ENCODE peak calls at places on chromosomes 5 and 9, in six cellular contexts. One of them, this sample, is unnamed.
A peak's percentile ranks its signal among the peaks of the same experiment; 100 is the strongest.

GRCh38 chr9:106785200-106785599 is 77.8 kb upstream of the ZNF462 start:
- DNase-seq in A549: no peak
- DNase-seq in stomach: no peak
- DNase-seq in endothelial cell of umbilical vein: no peak
- DNase-seq in IMR-90: no peak
- DNase-seq in tibial nerve: no peak
- DNase-seq in this sample: no peak

GRCh38 chr9:110864011-110864410 is 174.3 kb downstream of the LPAR1 start:
- DNase-seq in tibial nerve: no peak
- DNase-seq in stomach: no peak
- DNase-seq in IMR-90: no peak
- DNase-seq in A549: no peak
- DNase-seq in endothelial cell of umbilical vein: no peak
- DNase-seq in this sample: no peak

GRCh38 chr5:135238622-135239460 is 160.2 kb downstream of the MACROH2A1 start:
- DNase-seq in tibial nerve: no peak
- DNase-seq in IMR-90: no peak
- DNase-seq in endothelial cell of umbilical vein: no peak
- DNase-seq in stomach: peak; percentile 20
- DNase-seq in A549: no peak
- DNase-seq in this sample: peak; percentile 49

GRCh38 chr5:181058786-181059296 is 18.8 kb downstream of the BTNL9 start:
- DNase-seq in A549: no peak
- DNase-seq in IMR-90: no peak
- DNase-seq in endothelial cell of umbilical vein: no peak
- DNase-seq in stomach: no peak
- DNase-seq in tibial nerve: no peak
- DNase-seq in this sample: no peak

GRCh38 chr5:170757669-170758068 is 25.9 kb upstream of the GABRP start:
- DNase-seq in stomach: no peak
- DNase-seq in A549: no peak
- DNase-seq in IMR-90: no peak
- DNase-seq in tibial nerve: no peak
- DNase-seq in endothelial cell of umbilical vein: no peak
- DNase-seq in this sample: no peak

GRCh38 chr5:126370796-126371718 is 52.2 kb upstream of the GRAMD2B start:
- DNase-seq in tibial nerve: no peak
- DNase-seq in IMR-90: peak; percentile 78
- DNase-seq in A549: peak; percentile 35
- DNase-seq in endothelial cell of umbilical vein: no peak
- DNase-seq in stomach: peak; percentile 40
- DNase-seq in this sample: no peak

GRCh38 chr5:115838885-115839518 is 2.4 kb downstream of the ATG12 start:
- DNase-seq in tibial nerve: no peak
- DNase-seq in IMR-90: peak; percentile 53
- DNase-seq in endothelial cell of umbilical vein: peak; percentile 57
- DNase-seq in stomach: no peak
- DNase-seq in A549: peak; percentile 53
- DNase-seq in this sample: peak; percentile 77

GRCh38 chr5:140266471-140267200 is 36.3 kb downstream of the PFDN1 start:
- DNase-seq in stomach: no peak
- DNase-seq in IMR-90: no peak
- DNase-seq in A549: no peak
- DNase-seq in tibial nerve: no peak
- DNase-seq in endothelial cell of umbilical vein: no peak
- DNase-seq in this sample: no peak

GRCh38 chr5:83322273-83322924 is 149.1 kb upstream of the VCAN start:
- DNase-seq in tibial nerve: no peak
- DNase-seq in stomach: no peak
- DNase-seq in IMR-90: no peak
- DNase-seq in endothelial cell of umbilical vein: no peak
- DNase-seq in A549: no peak
- DNase-seq in this sample: no peak

GRCh38 chr9:124473310-124473709 is 23.1 kb downstream of the ADGRD2 start:
- DNase-seq in IMR-90: peak; percentile 14
- DNase-seq in A549: no peak
- DNase-seq in tibial nerve: no peak
- DNase-seq in stomach: no peak
- DNase-seq in endothelial cell of umbilical vein: no peak
- DNase-seq in this sample: no peak

GRCh38 chr9:114351932-114352331 is 22.3 kb downstream of the ORM2 start:
- DNase-seq in A549: no peak
- DNase-seq in endothelial cell of umbilical vein: no peak
- DNase-seq in IMR-90: no peak
- DNase-seq in stomach: no peak
- DNase-seq in tibial nerve: no peak
- DNase-seq in this sample: peak; percentile 58

GRCh38 chr5:143413964-143414669 is 10.6 kb upstream of the NR3C1 start:
- DNase-seq in IMR-90: no peak
- DNase-seq in stomach: no peak
- DNase-seq in endothelial cell of umbilical vein: no peak
- DNase-seq in tibial nerve: no peak
- DNase-seq in A549: no peak
- DNase-seq in this sample: no peak

GRCh38 chr5:148956632-148957385 is 106.1 kb downstream of the SH3TC2 start:
- DNase-seq in endothelial cell of umbilical vein: no peak
- DNase-seq in IMR-90: peak; percentile 49
- DNase-seq in tibial nerve: no peak
- DNase-seq in A549: no peak
- DNase-seq in stomach: peak; percentile 57
- DNase-seq in this sample: no peak

GRCh38 chr5:179251276-179251969 is 93.8 kb downstream of the ADAMTS2 start:
- DNase-seq in IMR-90: no peak
- DNase-seq in endothelial cell of umbilical vein: no peak
- DNase-seq in stomach: no peak
- DNase-seq in tibial nerve: no peak
- DNase-seq in A549: no peak
- DNase-seq in this sample: peak; percentile 37

GRCh38 chr9:89911721-89912604 is 307.2 kb downstream of the GADD45G start:
- DNase-seq in A549: no peak
- DNase-seq in IMR-90: peak; percentile 7
- DNase-seq in stomach: no peak
- DNase-seq in endothelial cell of umbilical vein: no peak
- DNase-seq in tibial nerve: no peak
- DNase-seq in this sample: no peak

GRCh38 chr5:136084698-136085097 is 47.9 kb upstream of the SMAD5 start:
- DNase-seq in IMR-90: no peak
- DNase-seq in tibial nerve: no peak
- DNase-seq in endothelial cell of umbilical vein: no peak
- DNase-seq in A549: no peak
- DNase-seq in stomach: peak; percentile 81
- DNase-seq in this sample: no peak

GRCh38 chr9:100670719-100671118 is 92.8 kb downstream of the CAVIN4 start:
- DNase-seq in stomach: no peak
- DNase-seq in A549: no peak
- DNase-seq in endothelial cell of umbilical vein: no peak
- DNase-seq in tibial nerve: no peak
- DNase-seq in IMR-90: no peak
- DNase-seq in this sample: no peak

GRCh38 chr9:33185406-33185805 is 18.3 kb upstream of the B4GALT1 start:
- DNase-seq in endothelial cell of umbilical vein: no peak
- DNase-seq in A549: no peak
- DNase-seq in IMR-90: no peak
- DNase-seq in tibial nerve: no peak
- DNase-seq in stomach: no peak
- DNase-seq in this sample: no peak

GRCh38 chr9:33186457-33187168 is 19.5 kb upstream of the B4GALT1 start:
- DNase-seq in endothelial cell of umbilical vein: peak; percentile 26
- DNase-seq in A549: no peak
- DNase-seq in IMR-90: peak; percentile 67
- DNase-seq in stomach: peak; percentile 68
- DNase-seq in tibial nerve: no peak
- DNase-seq in this sample: no peak

GRCh38 chr9:33189331-33189731 is 22.2 kb upstream of the B4GALT1 start:
- DNase-seq in tibial nerve: no peak
- DNase-seq in A549: no peak
- DNase-seq in endothelial cell of umbilical vein: no peak
- DNase-seq in IMR-90: no peak
- DNase-seq in stomach: no peak
- DNase-seq in this sample: no peak

GRCh38 chr9:33185858-33186257 is 18.7 kb upstream of the B4GALT1 start:
- DNase-seq in stomach: peak; percentile 74
- DNase-seq in A549: no peak
- DNase-seq in IMR-90: no peak
- DNase-seq in tibial nerve: no peak
- DNase-seq in endothelial cell of umbilical vein: no peak
- DNase-seq in this sample: no peak

DNA sequence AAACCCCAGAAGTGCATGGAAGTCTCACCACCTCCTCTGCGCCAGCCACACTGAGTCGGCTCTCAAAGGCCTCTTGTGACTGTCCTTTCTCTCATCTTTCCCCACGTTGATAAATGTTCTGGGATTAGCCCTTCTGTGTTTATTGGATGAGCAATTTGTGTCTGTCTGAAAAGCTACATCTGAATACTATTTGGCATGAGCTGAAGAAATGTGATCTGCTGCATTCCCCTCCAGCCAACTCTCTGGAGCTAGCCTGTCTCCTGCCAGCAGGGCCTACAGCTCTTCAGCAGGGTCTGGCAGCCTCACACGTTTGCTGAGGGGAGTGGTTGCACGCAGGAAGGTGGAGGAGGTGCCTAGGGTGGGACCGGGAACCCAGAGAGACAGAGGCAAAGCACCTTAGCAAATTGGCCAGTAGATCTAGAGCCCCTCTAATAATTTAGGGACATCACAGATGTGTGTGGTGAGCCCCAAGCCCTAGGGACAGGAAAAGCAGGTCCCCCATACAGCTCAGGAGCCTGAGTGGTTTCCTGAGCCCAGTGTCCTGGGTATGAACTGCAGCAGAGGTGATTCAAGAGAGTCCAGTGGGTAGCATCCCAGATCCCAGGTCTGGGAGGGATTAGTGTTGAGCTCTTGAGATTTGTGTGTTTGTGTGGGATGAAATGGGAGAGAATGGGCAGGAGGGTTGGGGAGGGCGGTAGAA is 20.5 kb upstream of the B4GALT1 start:
- DNase-seq in tibial nerve: no peak
- DNase-seq in endothelial cell of umbilical vein: no peak
- DNase-seq in IMR-90: peak; percentile 79
- DNase-seq in A549: no peak
- DNase-seq in stomach: no peak
- DNase-seq in this sample: no peak
- H3K27ac ChIP-seq in tibial nerve: no peak overlapping the region
- H3K27ac ChIP-seq in endothelial cell of umbilical vein: no peak overlapping the region
- H3K27ac ChIP-seq in IMR-90: peak overlapping the region; percentile 25
- H3K27ac ChIP-seq in A549: no peak overlapping the region
- H3K27ac ChIP-seq in stomach: peak overlapping the region; percentile 86
- H3K27ac ChIP-seq in this sample: no peak overlapping the region

GRCh38 chr5:173733831-173734491 is 117.5 kb upstream of the BOD1 start:
- DNase-seq in stomach: no peak
- DNase-seq in A549: no peak
- DNase-seq in tibial nerve: no peak
- DNase-seq in endothelial cell of umbilical vein: no peak
- DNase-seq in IMR-90: no peak
- DNase-seq in this sample: peak; percentile 82
- TF ChIP-seq CTCF in stomach: no peak
- TF ChIP-seq CTCF in A549: no peak
- TF ChIP-seq CTCF in tibial nerve: no peak
- TF ChIP-seq CTCF in endothelial cell of umbilical vein: no peak
- TF ChIP-seq CTCF in IMR-90: no peak
- TF ChIP-seq CTCF in this sample: no peak

GRCh38 chr9:35912791-35913400 is 3.6 kb downstream of the SPAAR start:
- DNase-seq in A549: no peak
- DNase-seq in IMR-90: no peak
- DNase-seq in stomach: no peak
- DNase-seq in tibial nerve: no peak
- DNase-seq in endothelial cell of umbilical vein: no peak
- DNase-seq in this sample: no peak

GRCh38 chr9:35909687-35910612 is 660 bp downstream of the SPAAR start:
- DNase-seq in IMR-90: no peak
- DNase-seq in stomach: no peak
- DNase-seq in A549: no peak
- DNase-seq in tibial nerve: no peak
- DNase-seq in endothelial cell of umbilical vein: no peak
- DNase-seq in this sample: no peak

GRCh38 chr9:35911690-35912089 is 2.4 kb downstream of the SPAAR start:
- DNase-seq in endothelial cell of umbilical vein: no peak
- DNase-seq in tibial nerve: no peak
- DNase-seq in stomach: no peak
- DNase-seq in IMR-90: no peak
- DNase-seq in A549: no peak
- DNase-seq in this sample: no peak

GRCh38 chr9:35909274-35909673 is at the start of gene SPAAR:
- DNase-seq in stomach: no peak
- DNase-seq in endothelial cell of umbilical vein: peak; percentile 55
- DNase-seq in tibial nerve: no peak
- DNase-seq in A549: no peak
- DNase-seq in IMR-90: no peak
- DNase-seq in this sample: no peak

DNA sequence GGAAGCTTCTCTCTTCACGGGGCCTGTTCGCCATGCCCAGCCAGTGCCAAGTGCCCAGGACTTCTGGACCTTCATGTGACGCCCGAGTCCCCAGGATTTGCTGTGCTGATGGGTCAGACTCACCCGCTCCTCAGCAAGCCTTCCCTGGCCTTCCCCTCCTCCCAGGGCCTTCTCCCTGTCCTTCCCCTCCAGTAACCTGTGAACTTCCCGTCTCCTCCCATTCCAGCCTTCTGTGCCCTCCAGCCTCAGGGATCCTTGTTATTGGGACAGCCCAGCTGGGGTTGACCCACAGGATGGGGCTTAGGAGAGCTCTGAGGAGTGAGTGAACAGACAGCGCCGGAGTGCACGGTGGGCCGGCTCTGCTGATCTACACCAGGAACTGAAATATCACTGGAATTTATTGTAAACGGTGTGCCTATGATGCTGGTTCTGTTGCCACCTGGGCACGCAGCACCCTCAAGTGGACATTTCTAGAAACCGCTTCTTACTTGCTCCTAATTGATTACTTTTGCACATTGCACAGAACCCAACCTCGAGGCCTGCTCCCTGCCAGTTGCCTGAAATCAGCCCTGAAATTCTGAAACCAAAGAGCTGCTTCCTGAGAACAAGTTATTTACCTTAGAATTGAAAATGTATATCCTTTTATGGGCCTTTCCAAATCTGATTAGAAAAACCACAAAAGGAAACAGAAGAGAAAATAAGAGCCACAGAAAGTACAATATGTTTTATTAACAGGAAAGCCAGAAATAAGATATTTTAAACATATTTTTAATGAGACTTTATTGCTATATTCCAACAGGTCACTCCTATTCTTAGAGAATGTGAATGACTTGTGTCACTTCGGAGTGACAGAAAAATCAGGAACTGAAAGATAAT is 1.6 kb downstream of the SPAAR start:
- DNase-seq in A549: peak; percentile 79
- DNase-seq in endothelial cell of umbilical vein: peak; percentile 86
- DNase-seq in IMR-90: peak; percentile 52
- DNase-seq in tibial nerve: no peak
- DNase-seq in stomach: peak; percentile 61
- DNase-seq in this sample: peak; percentile 80
- TF ChIP-seq POLR2A in A549: no peak
- TF ChIP-seq POLR2A in endothelial cell of umbilical vein: peak; percentile 61
- TF ChIP-seq POLR2A in IMR-90: no peak
- TF ChIP-seq POLR2A in tibial nerve: no peak
- TF ChIP-seq POLR2A in stomach: no peak
- TF ChIP-seq POLR2A in this sample: no peak

DNA sequence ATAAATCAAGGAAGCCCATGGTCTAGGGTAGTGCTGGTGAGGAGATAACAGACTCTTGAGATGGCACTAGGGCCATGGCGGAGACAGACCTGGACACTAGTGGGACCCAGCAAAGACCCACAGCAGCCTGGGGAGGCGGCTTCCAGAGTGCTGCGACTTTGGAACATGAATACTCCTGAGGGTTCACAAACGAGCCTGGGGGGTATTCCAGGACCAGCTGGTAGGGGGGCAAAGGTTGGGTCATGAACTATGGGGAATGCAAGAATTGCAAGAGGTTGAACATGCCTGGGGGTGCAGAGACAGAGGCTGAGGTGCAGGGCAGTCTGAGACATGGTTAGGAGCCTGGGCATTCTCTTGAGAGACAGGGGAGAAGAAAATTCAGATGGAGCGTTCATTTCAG is 43.8 kb upstream of the SPTLC1 start:
- DNase-seq in A549: no peak
- DNase-seq in IMR-90: no peak
- DNase-seq in endothelial cell of umbilical vein: no peak
- DNase-seq in stomach: no peak
- DNase-seq in tibial nerve: no peak
- DNase-seq in this sample: no peak
- H3K27ac ChIP-seq in A549: no peak overlapping the region
- H3K27ac ChIP-seq in IMR-90: no peak overlapping the region
- H3K27ac ChIP-seq in endothelial cell of umbilical vein: no peak overlapping the region
- H3K27ac ChIP-seq in stomach: no peak overlapping the region
- H3K27ac ChIP-seq in tibial nerve: no peak overlapping the region
- H3K27ac ChIP-seq in this sample: no peak overlapping the region